ENCODE peak calls at places on chromosomes 13 and 19, in six cellular contexts. I is mammary epithelial cell, X is HCT116, L is fibroblast of lung, G is GM12878, C is astrocyte. V is an unnamed sample. For H3K36me3 and H3K79me2, the result is how much of the 10 kb centered on the place peaks cover.

GRCh38 chr13:30463820-30464495 is 1.8 kb downstream of the HMGB1 start:
- DNase-seq in L (peak), I (peak), C (peak), X (no peak), G (no peak), V (no peak)

GRCh38 chr13:94672400-94672799 is 39.9 kb downstream of the SOX21 start:
- DNase-seq in I (no peak), G (no peak), L (no peak), X (no peak), C (no peak), V (no peak)

GRCh38 chr19:8902520-8902919 is 70.3 kb downstream of the MBD3L1 start:
- DNase-seq in G (no peak), I (no peak), C (no peak), L (no peak), X (no peak), V (no peak)

GRCh38 chr13:30346159-30346788 is 38.9 kb upstream of the KATNAL1 start:
- DNase-seq in X (no peak), G (peak), L (no peak), C (no peak), I (peak), V (peak)

GRCh38 chr13:44516771-44517170 is 59.4 kb downstream of the TSC22D1 start:
- DNase-seq in L (no peak), I (no peak), X (peak), G (no peak), C (no peak), V (no peak)

GRCh38 chr13:57470491-57470890 is 161.1 kb upstream of the PCDH17 start:
- DNase-seq in L (peak), I (no peak), X (no peak), G (no peak), C (no peak), V (no peak)

GRCh38 chr13:104869501-104869900 is 1666.0 kb downstream of the EFNB2 start:
- DNase-seq in X (no peak), C (peak), I (peak), L (no peak), G (no peak), V (no peak)

GRCh38 chr13:98721825-98722510 is 30.5 kb downstream of the SLC15A1 start:
- DNase-seq in G (no peak), I (peak), C (no peak), L (no peak), X (no peak), V (peak)

GRCh38 chr13:38954291-38954690 is 36.3 kb downstream of the STOML3 start:
- DNase-seq in L (no peak), X (no peak), I (peak), C (no peak), G (no peak), V (no peak)

GRCh38 chr13:97221046-97221445 is 1.1 kb upstream of the MBNL2 start:
- DNase-seq in G (no peak), L (no peak), X (no peak), I (no peak), C (no peak), V (no peak)

GRCh38 chr13:60412909-60413616 is 16.0 kb downstream of the TDRD3 start:
- DNase-seq in L (no peak), G (no peak), I (no peak), C (no peak), X (no peak), V (no peak)

GRCh38 chr19:33580026-33580644 is 41.6 kb upstream of the CHST8 start:
- DNase-seq in L (no peak), C (no peak), X (no peak), I (peak), G (no peak), V (peak)

GRCh38 chr13:77896536-77896935 is 22.1 kb downstream of the EDNRB start:
- DNase-seq in L (peak), G (no peak), I (no peak), C (peak), X (no peak), V (no peak)

GRCh38 chr13:77894743-77895142 is 23.9 kb downstream of the EDNRB start:
- DNase-seq in C (no peak), G (no peak), L (no peak), I (no peak), X (no peak), V (no peak)

GRCh38 chr13:77893066-77893465 is 25.6 kb downstream of the EDNRB start:
- DNase-seq in C (no peak), X (no peak), G (no peak), I (no peak), L (no peak), V (no peak)

GRCh38 chr13:77898097-77898496 is 20.5 kb downstream of the EDNRB start:
- DNase-seq in X (no peak), L (peak), I (no peak), G (peak), C (no peak), V (no peak)

GRCh38 chr13:77896977-77897376 is 21.7 kb downstream of the EDNRB start:
- DNase-seq in I (no peak), C (no peak), L (no peak), X (no peak), G (no peak), V (no peak)
- H2AFZ ChIP-seq in I (no peak), C (no peak), L (no peak), X (no peak), G (no peak), V (no peak)

GRCh38 chr19:2854849-2855248 is 12.3 kb upstream of the ZNF556 start:
- DNase-seq in L (no peak), G (no peak), X (no peak), C (no peak), I (no peak), V (no peak)
- H3K36me3 ChIP-seq in L (under half), G (under half), X (under half), C (under half), I (under half), V (under half)

GRCh38 chr19:32346901-32347300 is 1.5 kb downstream of the ZNF507 start:
- DNase-seq in I (no peak), G (no peak), L (no peak), X (no peak), C (no peak), V (no peak)
- H3K79me2 ChIP-seq in I (under half), G (under half), L (under half), X (half or more), C (half or more), V (half or more)

DNA sequence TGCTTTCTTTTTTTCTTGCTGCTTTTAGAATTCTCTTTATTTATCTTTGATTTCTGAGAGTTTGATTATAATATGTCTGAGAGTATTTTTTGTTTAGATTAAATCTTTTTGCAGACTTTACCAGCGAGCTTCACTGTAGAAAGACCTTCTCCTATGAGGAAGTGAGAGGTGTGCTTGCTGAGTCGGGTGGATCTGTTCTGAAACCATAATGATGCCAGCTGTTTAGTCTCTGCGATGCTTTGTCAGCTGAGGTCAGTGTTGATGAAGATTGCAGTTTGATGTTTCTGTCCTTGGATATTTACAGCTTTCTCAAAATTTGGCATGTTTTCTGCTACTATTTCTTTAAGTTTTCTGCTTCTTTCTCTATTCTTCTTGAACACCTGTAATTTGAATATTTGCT is 309.1 kb upstream of the SLITRK6 start:
- DNase-seq in I (no peak), L (no peak), C (no peak), G (no peak), X (no peak), V (no peak)
- H2AFZ ChIP-seq in I (no peak), L (no peak), C (no peak), G (no peak), X (no peak), V (no peak)

DNA sequence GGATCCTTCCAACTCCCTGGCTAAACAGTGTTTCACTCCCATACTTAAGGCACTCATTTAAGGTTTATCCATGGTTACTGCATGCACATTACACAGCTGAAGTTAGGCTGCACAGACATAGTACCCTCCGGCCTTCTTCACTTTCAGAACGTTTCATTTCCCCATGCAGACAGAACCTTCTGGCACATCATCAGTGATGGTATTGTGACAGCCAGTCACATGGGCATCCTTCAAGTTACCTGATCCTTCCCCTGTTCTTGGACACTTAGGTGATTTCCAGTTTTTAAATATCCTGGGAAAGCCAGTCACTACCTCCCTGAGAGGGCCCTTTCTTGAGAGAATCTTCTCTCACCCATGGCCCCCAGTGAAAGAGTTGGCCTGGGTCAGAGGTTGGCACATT is 9.1 kb downstream of the SMIM7 start:
- DNase-seq in X (no peak), I (no peak), C (no peak), G (no peak), L (no peak), V (no peak)
- H3K36me3 ChIP-seq in X (half or more), I (under half), C (under half), G (under half), L (under half), V (under half)